ENCODE peak calls at places on chromosomes 7 and 10, in five cellular contexts. U, J, R, F and I are unnamed samples.

GRCh38 chr7:47455872-47456185 is 126.1 kb downstream of the TNS3 start:
- DNase-seq in U (no peak), J (no peak), R (no peak), F (no peak), I (no peak)

GRCh38 chr10:79196470-79197461 is 128.0 kb downstream of the ZMIZ1 start:
- DNase-seq in U (peak), J (no peak), R (peak), F (peak), I (peak)

GRCh38 chr10:5525581-5526271 is 965 bp downstream of the CALML3 start:
- DNase-seq in U (no peak), J (no peak), R (no peak), F (no peak), I (no peak)

GRCh38 chr7:29332027-29332806 is 137.6 kb downstream of the CHN2 start:
- DNase-seq in U (no peak), J (no peak), R (no peak), F (no peak), I (no peak)

GRCh38 chr7:101916041-101916800 is 98.8 kb downstream of the CUX1 start:
- DNase-seq in U (no peak), J (no peak), R (no peak), F (no peak), I (no peak)

GRCh38 chr7:145339319-145339718 is 503.5 kb upstream of the TPK1 start:
- DNase-seq in U (no peak), J (no peak), R (no peak), F (no peak), I (no peak)

GRCh38 chr7:84073476-84073875 is 121.1 kb downstream of the SEMA3A start:
- DNase-seq in U (peak), J (no peak), R (peak), F (no peak), I (no peak)

GRCh38 chr10:103548006-103548405 is 54.5 kb downstream of the NEURL1 start:
- DNase-seq in U (no peak), J (no peak), R (no peak), F (no peak), I (no peak)

GRCh38 chr10:95818663-95819062 is 62.7 kb downstream of the ENTPD1 start:
- DNase-seq in U (no peak), J (no peak), R (peak), F (no peak), I (no peak)

GRCh38 chr10:91350651-91351081 is 59.5 kb upstream of the HECTD2 start:
- DNase-seq in U (no peak), J (no peak), R (peak), F (no peak), I (no peak)

GRCh38 chr10:122863216-122863615 is 16.2 kb downstream of the FAM24B start:
- DNase-seq in U (no peak), J (no peak), R (no peak), F (no peak), I (no peak)

GRCh38 chr10:87860156-87860795 is 3.1 kb downstream of the KLLN start:
- DNase-seq in U (peak), J (peak), R (peak), F (peak), I (peak)

GRCh38 chr7:73828107-73828803 is 2.5 kb upstream of the CLDN4 start:
- DNase-seq in U (peak), J (no peak), R (peak), F (peak), I (peak)

GRCh38 chr10:122162566-122163181 is 108.4 kb upstream of the BTBD16 start:
- DNase-seq in U (no peak), J (no peak), R (no peak), F (no peak), I (no peak)

GRCh38 chr7:43649755-43650274 is 66.9 kb downstream of the STK17A start:
- DNase-seq in U (no peak), J (peak), R (peak), F (no peak), I (peak)

GRCh38 chr7:43646603-43647313 is 63.9 kb downstream of the STK17A start:
- DNase-seq in U (no peak), J (no peak), R (no peak), F (no peak), I (no peak)

GRCh38 chr7:43648725-43649406 is 66.0 kb downstream of the STK17A start:
- DNase-seq in U (no peak), J (peak), R (peak), F (no peak), I (peak)

GRCh38 chr7:43647314-43647691 is 64.4 kb downstream of the STK17A start:
- DNase-seq in U (no peak), J (no peak), R (peak), F (no peak), I (no peak)

DNA sequence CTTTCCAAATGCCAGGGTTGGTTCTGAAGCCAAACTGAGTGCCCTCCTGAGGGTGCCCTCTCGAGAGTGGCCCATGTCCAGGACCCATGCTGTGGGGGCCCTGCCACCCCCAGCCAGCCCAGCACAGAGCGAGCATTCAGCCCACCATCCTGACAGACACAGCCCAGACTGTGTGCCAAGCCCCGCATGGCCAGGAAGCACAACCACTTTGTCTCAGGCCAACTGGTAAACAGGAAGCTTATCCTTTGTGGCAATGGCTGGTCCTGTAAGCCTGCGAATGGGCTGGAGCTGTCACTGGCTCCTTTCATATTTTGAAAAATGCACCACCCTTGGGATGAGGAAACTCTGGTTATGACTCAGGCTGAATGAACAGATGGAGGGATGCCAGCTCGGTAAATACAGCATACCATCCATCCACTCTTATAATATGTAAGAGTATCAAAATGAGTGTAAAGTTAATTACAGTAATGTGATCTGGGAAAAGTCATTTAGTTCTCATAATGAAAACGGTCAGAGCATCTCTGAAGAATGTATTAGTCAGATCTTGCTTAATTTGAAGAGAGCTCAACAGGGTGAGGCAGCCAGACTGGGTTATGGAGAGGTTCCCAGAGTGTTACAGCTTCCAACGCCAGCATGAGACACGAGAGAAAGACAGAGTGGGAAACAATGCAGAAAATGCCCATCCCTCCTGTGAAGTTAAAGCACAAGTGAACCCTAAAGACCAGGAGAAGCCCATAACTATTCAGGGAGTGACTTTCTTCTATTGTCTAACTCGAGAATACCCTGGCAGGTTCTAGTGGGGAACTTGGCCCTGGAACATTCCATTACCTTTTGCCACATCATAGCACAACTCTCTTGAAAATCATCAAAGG is 65.1 kb downstream of the STK17A start:
- DNase-seq in U (peak), J (peak), R (peak), F (no peak), I (peak)
- TF ChIP-seq MYC in U (no peak), J (no peak), R (peak), F (no peak), I (peak)

GRCh38 chr7:88919484-88920131 is 124.1 kb upstream of the TEX47 start:
- DNase-seq in U (no peak), J (no peak), R (peak), F (no peak), I (no peak)
- H3K4me3 ChIP-seq in U (no peak), J (no peak), R (no peak), F (no peak), I (no peak)

GRCh38 chr7:107236857-107237256 is 68.1 kb downstream of the HBP1 start:
- DNase-seq in U (no peak), J (no peak), R (no peak), F (no peak), I (no peak)

GRCh38 chr7:107233174-107233573 is 64.4 kb downstream of the HBP1 start:
- DNase-seq in U (no peak), J (peak), R (no peak), F (no peak), I (no peak)

GRCh38 chr7:107233981-107234380 is 65.2 kb downstream of the HBP1 start:
- DNase-seq in U (no peak), J (no peak), R (no peak), F (no peak), I (no peak)

GRCh38 chr7:107232568-107233090 is 63.8 kb downstream of the HBP1 start:
- DNase-seq in U (no peak), J (no peak), R (no peak), F (no peak), I (peak)

GRCh38 chr7:107234436-107234835 is 65.6 kb downstream of the HBP1 start:
- DNase-seq in U (no peak), J (no peak), R (peak), F (no peak), I (no peak)
- TF ChIP-seq MYC in U (no peak), J (no peak), R (no peak), F (no peak), I (no peak)

GRCh38 chr10:43846187-43846680 is 197.6 kb upstream of the ZNF32 start:
- DNase-seq in U (no peak), J (peak), R (peak), F (no peak), I (peak)
- H3K4me3 ChIP-seq in U (no peak), J (no peak), R (no peak), F (no peak), I (no peak)